ENCODE peak calls at places on chromosome 4, in ten cellular contexts. One of them, this sample, is unnamed.
A peak's percentile ranks its signal among the peaks of the same experiment; 100 is the strongest.

GRCh38 chr4:141131738-141132688 is 1.3 kb downstream of the RNF150 start:
- DNase-seq in activated CD4-positive, alpha-beta T cell treated with anti-CD3 and anti-CD28 coated beads, Interleukin-2, amount 10 ng/mL, durations not matched to agents 7 days and 5 days: no peak
- DNase-seq in tibial artery: no peak
- DNase-seq in tibial nerve: no peak
- DNase-seq in fibroblast of pulmonary artery: no peak
- DNase-seq in HEK293T: peak; percentile 18
- DNase-seq in M059J: peak; percentile 18
- DNase-seq in GM12865: no peak
- DNase-seq in transverse colon: peak; percentile 10
- DNase-seq in LoVo: no peak
- DNase-seq in this sample: no peak

GRCh38 chr4:56657818-56658217 is 23.3 kb downstream of the HOPX start:
- DNase-seq in activated CD4-positive, alpha-beta T cell treated with anti-CD3 and anti-CD28 coated beads, Interleukin-2, amount 10 ng/mL, durations not matched to agents 7 days and 5 days: no peak
- DNase-seq in tibial artery: no peak
- DNase-seq in tibial nerve: no peak
- DNase-seq in fibroblast of pulmonary artery: no peak
- DNase-seq in HEK293T: no peak
- DNase-seq in M059J: no peak
- DNase-seq in GM12865: no peak
- DNase-seq in transverse colon: no peak
- DNase-seq in LoVo: no peak
- DNase-seq in this sample: no peak

GRCh38 chr4:107747748-107748486 is 27.9 kb upstream of the PAPSS1 start:
- DNase-seq in activated CD4-positive, alpha-beta T cell treated with anti-CD3 and anti-CD28 coated beads, Interleukin-2, amount 10 ng/mL, durations not matched to agents 7 days and 5 days: no peak
- DNase-seq in tibial artery: no peak
- DNase-seq in tibial nerve: no peak
- DNase-seq in fibroblast of pulmonary artery: no peak
- DNase-seq in HEK293T: no peak
- DNase-seq in M059J: no peak
- DNase-seq in GM12865: no peak
- DNase-seq in transverse colon: no peak
- DNase-seq in LoVo: no peak
- DNase-seq in this sample: no peak

GRCh38 chr4:87506974-87507701 is 22.0 kb downstream of the SPARCL1 start:
- DNase-seq in activated CD4-positive, alpha-beta T cell treated with anti-CD3 and anti-CD28 coated beads, Interleukin-2, amount 10 ng/mL, durations not matched to agents 7 days and 5 days: no peak
- DNase-seq in tibial artery: no peak
- DNase-seq in tibial nerve: no peak
- DNase-seq in fibroblast of pulmonary artery: peak; percentile 86
- DNase-seq in HEK293T: no peak
- DNase-seq in M059J: peak; percentile 80
- DNase-seq in GM12865: no peak
- DNase-seq in transverse colon: no peak
- DNase-seq in LoVo: no peak
- DNase-seq in this sample: no peak

GRCh38 chr4:95293014-95293413 is 255.8 kb downstream of the UNC5C start:
- DNase-seq in activated CD4-positive, alpha-beta T cell treated with anti-CD3 and anti-CD28 coated beads, Interleukin-2, amount 10 ng/mL, durations not matched to agents 7 days and 5 days: peak; percentile 9
- DNase-seq in tibial artery: no peak
- DNase-seq in tibial nerve: no peak
- DNase-seq in fibroblast of pulmonary artery: peak; percentile 58
- DNase-seq in HEK293T: no peak
- DNase-seq in M059J: peak; percentile 28
- DNase-seq in GM12865: no peak
- DNase-seq in transverse colon: no peak
- DNase-seq in LoVo: no peak
- DNase-seq in this sample: no peak

GRCh38 chr4:17580969-17581368 is 4.0 kb downstream of the LAP3 start:
- DNase-seq in activated CD4-positive, alpha-beta T cell treated with anti-CD3 and anti-CD28 coated beads, Interleukin-2, amount 10 ng/mL, durations not matched to agents 7 days and 5 days: no peak
- DNase-seq in tibial artery: no peak
- DNase-seq in tibial nerve: no peak
- DNase-seq in fibroblast of pulmonary artery: peak; percentile 44
- DNase-seq in HEK293T: no peak
- DNase-seq in M059J: peak; percentile 22
- DNase-seq in GM12865: no peak
- DNase-seq in transverse colon: no peak
- DNase-seq in LoVo: no peak
- DNase-seq in this sample: no peak

GRCh38 chr4:153947998-153948397 is 159.1 kb upstream of the SFRP2 start:
- DNase-seq in activated CD4-positive, alpha-beta T cell treated with anti-CD3 and anti-CD28 coated beads, Interleukin-2, amount 10 ng/mL, durations not matched to agents 7 days and 5 days: no peak
- DNase-seq in tibial artery: no peak
- DNase-seq in tibial nerve: no peak
- DNase-seq in fibroblast of pulmonary artery: no peak
- DNase-seq in HEK293T: no peak
- DNase-seq in M059J: no peak
- DNase-seq in GM12865: no peak
- DNase-seq in transverse colon: no peak
- DNase-seq in LoVo: no peak
- DNase-seq in this sample: no peak

GRCh38 chr4:8644966-8645752 is 52.6 kb downstream of the CPZ start:
- DNase-seq in activated CD4-positive, alpha-beta T cell treated with anti-CD3 and anti-CD28 coated beads, Interleukin-2, amount 10 ng/mL, durations not matched to agents 7 days and 5 days: no peak
- DNase-seq in tibial artery: no peak
- DNase-seq in tibial nerve: no peak
- DNase-seq in fibroblast of pulmonary artery: no peak
- DNase-seq in HEK293T: no peak
- DNase-seq in M059J: no peak
- DNase-seq in GM12865: no peak
- DNase-seq in transverse colon: no peak
- DNase-seq in LoVo: no peak
- DNase-seq in this sample: no peak

GRCh38 chr4:151114338-151114737 is 14.9 kb downstream of the RPS3A start:
- DNase-seq in activated CD4-positive, alpha-beta T cell treated with anti-CD3 and anti-CD28 coated beads, Interleukin-2, amount 10 ng/mL, durations not matched to agents 7 days and 5 days: no peak
- DNase-seq in tibial artery: no peak
- DNase-seq in tibial nerve: no peak
- DNase-seq in fibroblast of pulmonary artery: no peak
- DNase-seq in HEK293T: no peak
- DNase-seq in M059J: no peak
- DNase-seq in GM12865: no peak
- DNase-seq in transverse colon: no peak
- DNase-seq in LoVo: no peak
- DNase-seq in this sample: no peak

GRCh38 chr4:7003176-7003878 is 39.8 kb upstream of the TADA2B start:
- DNase-seq in activated CD4-positive, alpha-beta T cell treated with anti-CD3 and anti-CD28 coated beads, Interleukin-2, amount 10 ng/mL, durations not matched to agents 7 days and 5 days: no peak
- DNase-seq in tibial artery: no peak
- DNase-seq in tibial nerve: no peak
- DNase-seq in fibroblast of pulmonary artery: no peak
- DNase-seq in HEK293T: no peak
- DNase-seq in M059J: no peak
- DNase-seq in GM12865: no peak
- DNase-seq in transverse colon: no peak
- DNase-seq in LoVo: no peak
- DNase-seq in this sample: no peak

GRCh38 chr4:25484243-25484721 is 107.2 kb downstream of the ANAPC4 start:
- DNase-seq in activated CD4-positive, alpha-beta T cell treated with anti-CD3 and anti-CD28 coated beads, Interleukin-2, amount 10 ng/mL, durations not matched to agents 7 days and 5 days: no peak
- DNase-seq in tibial artery: no peak
- DNase-seq in tibial nerve: no peak
- DNase-seq in fibroblast of pulmonary artery: peak; percentile 36
- DNase-seq in HEK293T: no peak
- DNase-seq in M059J: peak; percentile 50
- DNase-seq in GM12865: no peak
- DNase-seq in transverse colon: no peak
- DNase-seq in LoVo: no peak
- DNase-seq in this sample: no peak

GRCh38 chr4:67499799-67500198 is 45.5 kb downstream of the CENPC start:
- DNase-seq in activated CD4-positive, alpha-beta T cell treated with anti-CD3 and anti-CD28 coated beads, Interleukin-2, amount 10 ng/mL, durations not matched to agents 7 days and 5 days: no peak
- DNase-seq in tibial artery: no peak
- DNase-seq in tibial nerve: no peak
- DNase-seq in fibroblast of pulmonary artery: no peak
- DNase-seq in HEK293T: no peak
- DNase-seq in M059J: no peak
- DNase-seq in GM12865: peak; percentile 36
- DNase-seq in transverse colon: no peak
- DNase-seq in LoVo: no peak
- DNase-seq in this sample: no peak

GRCh38 chr4:9970399-9971011 is 50.8 kb downstream of the SLC2A9 start:
- DNase-seq in activated CD4-positive, alpha-beta T cell treated with anti-CD3 and anti-CD28 coated beads, Interleukin-2, amount 10 ng/mL, durations not matched to agents 7 days and 5 days: no peak
- DNase-seq in tibial artery: no peak
- DNase-seq in tibial nerve: no peak
- DNase-seq in fibroblast of pulmonary artery: no peak
- DNase-seq in HEK293T: no peak
- DNase-seq in M059J: no peak
- DNase-seq in GM12865: peak; percentile 81
- DNase-seq in transverse colon: peak; percentile 39
- DNase-seq in LoVo: no peak
- DNase-seq in this sample: no peak

GRCh38 chr4:6999172-7000086 is 43.7 kb upstream of the TADA2B start:
- DNase-seq in activated CD4-positive, alpha-beta T cell treated with anti-CD3 and anti-CD28 coated beads, Interleukin-2, amount 10 ng/mL, durations not matched to agents 7 days and 5 days: peak; percentile 53
- DNase-seq in tibial artery: no peak
- DNase-seq in tibial nerve: no peak
- DNase-seq in fibroblast of pulmonary artery: no peak
- DNase-seq in HEK293T: no peak
- DNase-seq in M059J: no peak
- DNase-seq in GM12865: no peak
- DNase-seq in transverse colon: no peak
- DNase-seq in LoVo: peak; percentile 74
- DNase-seq in this sample: no peak

GRCh38 chr4:174538876-174539250 is 16.6 kb upstream of the HPGD start:
- DNase-seq in activated CD4-positive, alpha-beta T cell treated with anti-CD3 and anti-CD28 coated beads, Interleukin-2, amount 10 ng/mL, durations not matched to agents 7 days and 5 days: no peak
- DNase-seq in tibial artery: no peak
- DNase-seq in tibial nerve: no peak
- DNase-seq in fibroblast of pulmonary artery: no peak
- DNase-seq in HEK293T: no peak
- DNase-seq in M059J: peak; percentile 70
- DNase-seq in GM12865: peak; percentile 8
- DNase-seq in transverse colon: no peak
- DNase-seq in LoVo: no peak
- DNase-seq in this sample: no peak

GRCh38 chr4:75557696-75558095 is 1.8 kb downstream of the ODAPH start:
- DNase-seq in activated CD4-positive, alpha-beta T cell treated with anti-CD3 and anti-CD28 coated beads, Interleukin-2, amount 10 ng/mL, durations not matched to agents 7 days and 5 days: no peak
- DNase-seq in tibial artery: no peak
- DNase-seq in tibial nerve: no peak
- DNase-seq in fibroblast of pulmonary artery: no peak
- DNase-seq in HEK293T: no peak
- DNase-seq in M059J: no peak
- DNase-seq in GM12865: no peak
- DNase-seq in transverse colon: no peak
- DNase-seq in LoVo: no peak
- DNase-seq in this sample: no peak

GRCh38 chr4:69049860-69050259 is 46.4 kb upstream of the UGT2B7 start:
- DNase-seq in activated CD4-positive, alpha-beta T cell treated with anti-CD3 and anti-CD28 coated beads, Interleukin-2, amount 10 ng/mL, durations not matched to agents 7 days and 5 days: no peak
- DNase-seq in tibial artery: no peak
- DNase-seq in tibial nerve: no peak
- DNase-seq in fibroblast of pulmonary artery: no peak
- DNase-seq in HEK293T: no peak
- DNase-seq in M059J: no peak
- DNase-seq in GM12865: no peak
- DNase-seq in transverse colon: no peak
- DNase-seq in LoVo: no peak
- DNase-seq in this sample: no peak

GRCh38 chr4:181030961-181031360 is 1212.2 kb upstream of the TENM3 start:
- DNase-seq in activated CD4-positive, alpha-beta T cell treated with anti-CD3 and anti-CD28 coated beads, Interleukin-2, amount 10 ng/mL, durations not matched to agents 7 days and 5 days: no peak
- DNase-seq in tibial artery: no peak
- DNase-seq in tibial nerve: no peak
- DNase-seq in fibroblast of pulmonary artery: peak; percentile 7
- DNase-seq in HEK293T: no peak
- DNase-seq in M059J: peak; percentile 65
- DNase-seq in GM12865: no peak
- DNase-seq in transverse colon: no peak
- DNase-seq in LoVo: no peak
- DNase-seq in this sample: no peak

GRCh38 chr4:3248811-3249661 is at the start of gene MSANTD1:
- DNase-seq in activated CD4-positive, alpha-beta T cell treated with anti-CD3 and anti-CD28 coated beads, Interleukin-2, amount 10 ng/mL, durations not matched to agents 7 days and 5 days: no peak
- DNase-seq in tibial artery: no peak
- DNase-seq in tibial nerve: no peak
- DNase-seq in fibroblast of pulmonary artery: peak; percentile 60
- DNase-seq in HEK293T: no peak
- DNase-seq in M059J: peak; percentile 36
- DNase-seq in GM12865: no peak
- DNase-seq in transverse colon: no peak
- DNase-seq in LoVo: no peak
- DNase-seq in this sample: no peak

GRCh38 chr4:100848865-100849264 is 331.0 kb upstream of the EMCN start:
- DNase-seq in activated CD4-positive, alpha-beta T cell treated with anti-CD3 and anti-CD28 coated beads, Interleukin-2, amount 10 ng/mL, durations not matched to agents 7 days and 5 days: no peak
- DNase-seq in tibial artery: no peak
- DNase-seq in tibial nerve: no peak
- DNase-seq in fibroblast of pulmonary artery: no peak
- DNase-seq in HEK293T: no peak
- DNase-seq in M059J: peak; percentile 4
- DNase-seq in GM12865: peak; percentile 65
- DNase-seq in transverse colon: no peak
- DNase-seq in LoVo: peak; percentile 10
- DNase-seq in this sample: no peak

GRCh38 chr4:153207561-153207960 is 3.3 kb downstream of the TRIM2 start:
- DNase-seq in activated CD4-positive, alpha-beta T cell treated with anti-CD3 and anti-CD28 coated beads, Interleukin-2, amount 10 ng/mL, durations not matched to agents 7 days and 5 days: no peak
- DNase-seq in tibial artery: no peak
- DNase-seq in tibial nerve: no peak
- DNase-seq in fibroblast of pulmonary artery: peak; percentile 38
- DNase-seq in HEK293T: peak; percentile 34
- DNase-seq in M059J: peak; percentile 37
- DNase-seq in GM12865: no peak
- DNase-seq in transverse colon: peak; percentile 70
- DNase-seq in LoVo: no peak
- DNase-seq in this sample: no peak

GRCh38 chr4:38368612-38369011 is 295.4 kb upstream of the KLF3 start:
- DNase-seq in activated CD4-positive, alpha-beta T cell treated with anti-CD3 and anti-CD28 coated beads, Interleukin-2, amount 10 ng/mL, durations not matched to agents 7 days and 5 days: no peak
- DNase-seq in tibial artery: no peak
- DNase-seq in tibial nerve: no peak
- DNase-seq in fibroblast of pulmonary artery: peak; percentile 66
- DNase-seq in HEK293T: no peak
- DNase-seq in M059J: peak; percentile 59
- DNase-seq in GM12865: no peak
- DNase-seq in transverse colon: no peak
- DNase-seq in LoVo: no peak
- DNase-seq in this sample: no peak

GRCh38 chr4:139907001-139907809 is 241.6 kb downstream of the MGST2 start:
- DNase-seq in activated CD4-positive, alpha-beta T cell treated with anti-CD3 and anti-CD28 coated beads, Interleukin-2, amount 10 ng/mL, durations not matched to agents 7 days and 5 days: no peak
- DNase-seq in tibial artery: no peak
- DNase-seq in tibial nerve: no peak
- DNase-seq in fibroblast of pulmonary artery: no peak
- DNase-seq in HEK293T: no peak
- DNase-seq in M059J: peak; percentile 15
- DNase-seq in GM12865: no peak
- DNase-seq in transverse colon: no peak
- DNase-seq in LoVo: no peak
- DNase-seq in this sample: no peak

GRCh38 chr4:153748378-153748777 is 11.4 kb downstream of the RNF175 start:
- DNase-seq in activated CD4-positive, alpha-beta T cell treated with anti-CD3 and anti-CD28 coated beads, Interleukin-2, amount 10 ng/mL, durations not matched to agents 7 days and 5 days: no peak
- DNase-seq in tibial artery: peak; percentile 73
- DNase-seq in tibial nerve: no peak
- DNase-seq in fibroblast of pulmonary artery: peak; percentile 51
- DNase-seq in HEK293T: no peak
- DNase-seq in M059J: peak; percentile 81
- DNase-seq in GM12865: no peak
- DNase-seq in transverse colon: no peak
- DNase-seq in LoVo: peak; percentile 23
- DNase-seq in this sample: no peak

GRCh38 chr4:136097676-136098075 is 1434.6 kb downstream of the PCDH18 start:
- DNase-seq in activated CD4-positive, alpha-beta T cell treated with anti-CD3 and anti-CD28 coated beads, Interleukin-2, amount 10 ng/mL, durations not matched to agents 7 days and 5 days: no peak
- DNase-seq in tibial artery: no peak
- DNase-seq in tibial nerve: no peak
- DNase-seq in fibroblast of pulmonary artery: no peak
- DNase-seq in HEK293T: no peak
- DNase-seq in M059J: no peak
- DNase-seq in GM12865: no peak
- DNase-seq in transverse colon: no peak
- DNase-seq in LoVo: no peak
- DNase-seq in this sample: no peak

GRCh38 chr4:37477126-37477525 is 209.1 kb downstream of the RELL1 start:
- DNase-seq in activated CD4-positive, alpha-beta T cell treated with anti-CD3 and anti-CD28 coated beads, Interleukin-2, amount 10 ng/mL, durations not matched to agents 7 days and 5 days: no peak
- DNase-seq in tibial artery: no peak
- DNase-seq in tibial nerve: no peak
- DNase-seq in fibroblast of pulmonary artery: no peak
- DNase-seq in HEK293T: no peak
- DNase-seq in M059J: no peak
- DNase-seq in GM12865: no peak
- DNase-seq in transverse colon: no peak
- DNase-seq in LoVo: no peak
- DNase-seq in this sample: no peak

GRCh38 chr4:125200556-125200955 is 114.2 kb upstream of the FAT4 start:
- DNase-seq in activated CD4-positive, alpha-beta T cell treated with anti-CD3 and anti-CD28 coated beads, Interleukin-2, amount 10 ng/mL, durations not matched to agents 7 days and 5 days: no peak
- DNase-seq in tibial artery: no peak
- DNase-seq in tibial nerve: no peak
- DNase-seq in fibroblast of pulmonary artery: no peak
- DNase-seq in HEK293T: no peak
- DNase-seq in M059J: peak; percentile 3
- DNase-seq in GM12865: no peak
- DNase-seq in transverse colon: no peak
- DNase-seq in LoVo: no peak
- DNase-seq in this sample: no peak

GRCh38 chr4:112290341-112290740 is 4.6 kb upstream of the TIFA start:
- DNase-seq in activated CD4-positive, alpha-beta T cell treated with anti-CD3 and anti-CD28 coated beads, Interleukin-2, amount 10 ng/mL, durations not matched to agents 7 days and 5 days: no peak
- DNase-seq in tibial artery: no peak
- DNase-seq in tibial nerve: no peak
- DNase-seq in fibroblast of pulmonary artery: no peak
- DNase-seq in HEK293T: no peak
- DNase-seq in M059J: peak; percentile 3
- DNase-seq in GM12865: peak; percentile 85
- DNase-seq in transverse colon: no peak
- DNase-seq in LoVo: no peak
- DNase-seq in this sample: no peak

This sample was measured in NT2/D1.